ENCODE peak calls at places on chromosomes 13 and 19, in nine cellular contexts. N is Peyer's patch, X is glutamatergic neuron, H is A673, M is left ventricle myocardium inferior, T is astrocyte of the cerebellum, B is lower leg skin, F is IMR-90, O is upper lobe of left lung. L is an unnamed sample.

GRCh38 chr13:43786766-43787517 is at the start of gene ENOX1:
- DNase-seq in N (no peak), X (peak), H (peak), M (peak), T (no peak), B (peak), F (peak), O (peak), L (peak)

GRCh38 chr13:63741029-63741813 is 2325.6 kb upstream of the PCDH20 start:
- DNase-seq in N (no peak), X (no peak), H (no peak), M (no peak), T (no peak), B (peak), F (no peak), O (peak), L (no peak)

GRCh38 chr19:7550987-7551761 is 15.7 kb downstream of the PNPLA6 start:
- DNase-seq in N (no peak), X (peak), H (peak), M (peak), T (peak), B (no peak), F (peak), O (peak), L (peak)

GRCh38 chr19:5447700-5448311 is 7.4 kb upstream of the ZNRF4 start:
- DNase-seq in N (no peak), X (no peak), H (peak), M (no peak), T (no peak), B (no peak), F (no peak), O (no peak), L (no peak)

GRCh38 chr19:31119951-31120690 is 229.1 kb downstream of the TSHZ3 start:
- DNase-seq in N (no peak), X (no peak), H (no peak), M (no peak), T (peak), B (peak), F (no peak), O (no peak), L (no peak)

GRCh38 chr13:27449081-27449603 is 1.2 kb downstream of the MTIF3 start:
- DNase-seq in N (no peak), X (no peak), H (no peak), M (no peak), T (no peak), B (no peak), F (no peak), O (no peak), L (no peak)

GRCh38 chr13:37868691-37869505 is 674 bp downstream of the TRPC4 start:
- DNase-seq in N (no peak), X (no peak), H (peak), M (no peak), T (no peak), B (no peak), F (peak), O (no peak), L (no peak)

GRCh38 chr19:50686310-50687032 is 33.1 kb downstream of the SHANK1 start:
- DNase-seq in N (no peak), X (no peak), H (no peak), M (no peak), T (no peak), B (no peak), F (no peak), O (peak), L (no peak)

GRCh38 chr19:2574971-2575630 is 99.2 kb downstream of the GADD45B start:
- DNase-seq in N (no peak), X (no peak), H (no peak), M (no peak), T (no peak), B (peak), F (no peak), O (no peak), L (no peak)

GRCh38 chr19:47284324-47284899 is 9.7 kb downstream of the INAFM1 start:
- DNase-seq in N (peak), X (no peak), H (peak), M (no peak), T (no peak), B (no peak), F (peak), O (no peak), L (peak)

GRCh38 chr13:20426766-20427448 is 98.8 kb downstream of the CRYL1 start:
- DNase-seq in N (no peak), X (no peak), H (no peak), M (no peak), T (no peak), B (no peak), F (peak), O (no peak), L (no peak)

GRCh38 chr13:78598933-78599332 is 4.4 kb downstream of the POU4F1 start:
- DNase-seq in N (no peak), X (no peak), H (no peak), M (no peak), T (no peak), B (no peak), F (no peak), O (no peak), L (no peak)

GRCh38 chr19:20503536-20503935 is 62.0 kb downstream of the ZNF737 start:
- DNase-seq in N (no peak), X (no peak), H (no peak), M (no peak), T (no peak), B (no peak), F (peak), O (no peak), L (peak)

GRCh38 chr19:52190679-52191293 is 934 bp downstream of the PPP2R1A start:
- DNase-seq in N (no peak), X (peak), H (peak), M (no peak), T (peak), B (peak), F (peak), O (peak), L (peak)

GRCh38 chr19:52189745-52190678 is at the start of gene PPP2R1A:
- DNase-seq in N (peak), X (peak), H (peak), M (peak), T (peak), B (peak), F (peak), O (peak), L (peak)

GRCh38 chr19:52188822-52189744 is 769 bp upstream of the PPP2R1A start:
- DNase-seq in N (no peak), X (peak), H (no peak), M (peak), T (no peak), B (peak), F (no peak), O (peak), L (no peak)

GRCh38 chr19:52191374-52191773 is 1.5 kb downstream of the PPP2R1A start:
- DNase-seq in N (no peak), X (no peak), H (no peak), M (no peak), T (no peak), B (no peak), F (no peak), O (no peak), L (no peak)

DNA sequence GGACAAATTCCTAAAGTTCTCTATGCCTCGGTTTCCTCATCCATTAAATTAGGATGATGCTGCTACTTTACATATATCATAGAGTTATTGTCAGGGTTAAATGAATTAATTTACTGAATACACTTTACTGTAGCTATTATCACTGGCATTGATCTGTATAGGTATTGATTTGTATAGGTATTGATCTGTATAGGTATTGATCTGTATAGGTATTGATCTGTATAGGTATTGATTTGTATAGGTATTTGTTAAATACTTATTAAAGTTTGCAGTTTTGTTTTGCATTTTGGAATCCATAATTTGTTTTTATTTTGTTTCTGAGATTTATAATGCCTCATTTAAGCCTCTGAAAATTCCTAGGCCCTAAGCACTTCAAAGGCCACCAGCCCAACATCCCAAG is 2.4 kb upstream of the PPP2R1A start:
- DNase-seq in N (no peak), X (no peak), H (no peak), M (no peak), T (no peak), B (no peak), F (no peak), O (no peak), L (no peak)
- TF ChIP-seq CTCF in N (no peak), X (no peak), H (no peak), M (no peak), T (no peak), B (no peak), F (no peak), O (no peak), L (no peak)

GRCh38 chr19:17997969-17998826 is 9.8 kb upstream of the ARRDC2 start:
- DNase-seq in N (no peak), X (no peak), H (no peak), M (no peak), T (no peak), B (no peak), F (peak), O (peak), L (no peak)
- TF ChIP-seq CTCF in N (no peak), X (peak), H (peak), M (no peak), T (no peak), B (no peak), F (peak), O (no peak), L (no peak)

GRCh38 chr19:10639836-10640235 is 14.3 kb upstream of the ILF3 start:
- DNase-seq in N (no peak), X (no peak), H (no peak), M (no peak), T (no peak), B (no peak), F (no peak), O (no peak), L (no peak)

GRCh38 chr19:10641248-10641647 is 12.9 kb upstream of the ILF3 start:
- DNase-seq in N (no peak), X (no peak), H (no peak), M (no peak), T (no peak), B (no peak), F (no peak), O (no peak), L (no peak)

GRCh38 chr19:10642473-10642872 is 11.7 kb upstream of the ILF3 start:
- DNase-seq in N (no peak), X (no peak), H (no peak), M (no peak), T (no peak), B (no peak), F (no peak), O (peak), L (no peak)

GRCh38 chr19:10637894-10638293 is 12.5 kb downstream of the SLC44A2 start:
- DNase-seq in N (no peak), X (no peak), H (no peak), M (no peak), T (no peak), B (no peak), F (no peak), O (no peak), L (no peak)

DNA sequence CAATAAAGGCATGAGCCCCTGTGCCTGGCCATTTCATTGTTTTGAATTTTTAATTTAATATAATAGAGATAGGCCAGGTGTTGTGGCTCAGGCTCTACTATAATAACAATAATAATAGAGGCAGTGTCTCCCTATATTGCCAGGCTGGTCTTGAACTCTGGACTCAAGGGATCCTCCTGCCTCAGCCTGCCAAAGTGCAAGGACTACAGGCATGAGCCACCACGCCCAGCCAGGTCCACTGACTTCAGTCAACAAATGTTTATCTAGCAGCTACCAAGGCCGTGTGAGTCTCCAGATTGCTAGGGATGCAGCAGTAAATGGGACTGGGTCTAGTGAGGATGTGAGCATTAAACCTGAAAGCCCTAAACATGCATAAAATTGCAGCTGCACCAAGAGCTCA is 13.8 kb upstream of the ILF3 start:
- DNase-seq in N (no peak), X (no peak), H (no peak), M (no peak), T (no peak), B (no peak), F (no peak), O (no peak), L (no peak)
- TF ChIP-seq CTCF in N (no peak), X (no peak), H (no peak), M (no peak), T (no peak), B (no peak), F (no peak), O (no peak), L (no peak)

DNA sequence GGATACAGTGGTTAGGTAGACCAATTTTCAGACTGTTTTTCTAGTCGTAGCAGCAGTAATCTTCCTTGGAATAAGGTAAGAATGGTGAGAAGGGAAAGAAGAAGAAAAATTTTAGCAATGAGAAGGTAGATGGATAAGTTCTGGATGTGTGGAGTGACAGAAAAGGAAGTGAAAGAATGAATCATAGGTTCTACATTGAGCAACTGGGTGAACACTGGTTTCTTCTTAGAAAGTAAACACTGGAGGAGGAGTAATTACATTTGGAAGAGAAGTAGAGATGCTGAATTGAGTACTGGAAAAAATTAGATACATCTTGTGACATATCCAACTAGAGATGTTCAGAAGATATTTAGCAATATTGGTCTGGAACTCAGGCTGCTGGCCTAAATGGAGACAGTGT is 148.4 kb downstream of the GPC5 start:
- DNase-seq in N (no peak), X (no peak), H (no peak), M (no peak), T (no peak), B (no peak), F (peak), O (no peak), L (no peak)
- TF ChIP-seq CTCF in N (no peak), X (no peak), H (no peak), M (no peak), T (no peak), B (no peak), F (no peak), O (no peak), L (no peak)

DNA sequence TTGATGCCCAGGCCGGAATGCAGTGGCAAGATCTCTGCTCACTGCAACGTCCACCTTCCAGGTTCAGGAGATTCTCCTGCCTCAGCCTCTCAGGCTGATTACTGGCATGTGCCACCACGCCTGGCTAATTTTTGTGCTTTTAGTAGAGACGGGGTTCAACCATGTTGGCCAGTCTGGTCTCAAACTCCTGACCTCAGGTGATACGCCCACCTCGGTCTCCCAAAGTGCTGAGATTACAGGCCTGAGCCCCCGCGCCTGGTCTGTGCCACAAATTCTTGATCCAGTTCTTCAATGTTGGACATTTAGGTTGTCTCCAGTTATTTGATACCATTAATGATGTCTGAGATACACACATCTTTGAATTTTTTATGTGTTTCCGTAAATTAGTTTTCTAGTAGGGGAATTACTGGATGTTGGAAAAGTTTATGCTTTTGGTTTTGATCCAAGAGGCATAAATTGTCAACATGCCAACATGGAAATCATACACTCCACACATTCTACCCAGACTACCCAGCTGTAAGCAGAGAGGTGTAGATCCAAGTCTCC is 525 bp upstream of the COG3 start:
- DNase-seq in N (no peak), X (no peak), H (no peak), M (no peak), T (no peak), B (peak), F (no peak), O (no peak), L (peak)
- TF ChIP-seq CTCF in N (no peak), X (peak), H (no peak), M (peak), T (peak), B (no peak), F (no peak), O (peak), L (no peak)

DNA sequence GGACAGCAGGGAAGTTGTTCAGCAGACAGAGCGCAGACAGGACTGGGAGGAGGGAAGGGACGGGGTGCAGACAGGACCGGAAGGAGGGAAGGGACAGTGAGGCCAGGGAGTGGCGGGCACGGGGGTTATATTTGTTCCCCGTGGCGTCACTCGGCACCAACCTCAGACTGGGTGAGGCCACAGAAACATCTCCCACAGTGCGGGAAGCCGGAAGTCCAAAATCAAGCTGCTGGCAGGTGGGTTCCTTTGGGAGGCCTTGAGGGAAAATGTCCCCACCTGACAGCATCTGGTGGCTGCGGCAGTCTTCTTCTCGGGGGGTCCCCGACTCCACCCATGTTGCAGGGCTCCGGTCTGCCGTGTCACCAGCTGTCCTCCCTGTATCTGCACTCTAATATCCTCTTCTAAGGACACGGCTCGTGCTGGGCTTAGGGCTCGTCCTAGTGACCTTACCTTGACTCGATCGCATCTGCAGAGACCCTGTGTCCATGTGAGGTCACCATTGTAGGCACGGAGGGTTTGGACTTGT is 133.0 kb downstream of the STK24 start:
- DNase-seq in N (no peak), X (no peak), H (no peak), M (no peak), T (no peak), B (no peak), F (no peak), O (no peak), L (no peak)
- TF ChIP-seq CTCF in N (no peak), X (no peak), H (no peak), M (no peak), T (no peak), B (no peak), F (no peak), O (no peak), L (no peak)

GRCh38 chr19:56837892-56838679 is 2.4 kb downstream of the PEG3 start:
- DNase-seq in N (no peak), X (peak), H (peak), M (peak), T (no peak), B (peak), F (no peak), O (peak), L (peak)
- TF ChIP-seq CTCF in N (no peak), X (peak), H (peak), M (peak), T (peak), B (no peak), F (no peak), O (peak), L (peak)

L was measured in heart right ventricle.